ENCODE peak calls at places on chromosomes 12 and 14, in ten cellular contexts. H, X, L, A, T, B, J, V, I and M are unnamed samples.

GRCh38 chr12:102005256-102005655 is 56.5 kb downstream of the WASHC3 start:
- DNase-seq in H (no peak), X (no peak), L (no peak), A (no peak), T (no peak), B (no peak), J (no peak), V (no peak), I (no peak), M (no peak)

GRCh38 chr12:48980389-48980952 is 2.3 kb downstream of the WNT1 start:
- DNase-seq in H (no peak), X (no peak), L (no peak), A (peak), T (no peak), B (no peak), J (no peak), V (no peak), I (no peak), M (no peak)

GRCh38 chr12:92745874-92746553 is 43.2 kb downstream of the PLEKHG7 start:
- DNase-seq in H (no peak), X (no peak), L (no peak), A (no peak), T (peak), B (peak), J (peak), V (no peak), I (no peak), M (no peak)

GRCh38 chr12:6961278-6961694 is 9.2 kb downstream of the PHB2 start:
- DNase-seq in H (peak), X (no peak), L (no peak), A (peak), T (peak), B (peak), J (peak), V (no peak), I (no peak), M (no peak)

GRCh38 chr14:72939630-72940029 is 13.4 kb downstream of the DCAF4 start:
- DNase-seq in H (no peak), X (no peak), L (no peak), A (no peak), T (no peak), B (no peak), J (no peak), V (no peak), I (no peak), M (peak)

GRCh38 chr12:24595652-24596235 is 353.2 kb downstream of the BCAT1 start:
- DNase-seq in H (no peak), X (no peak), L (no peak), A (no peak), T (no peak), B (no peak), J (no peak), V (peak), I (peak), M (no peak)

GRCh38 chr12:108630481-108631207 is 3.0 kb downstream of the SELPLG start:
- DNase-seq in H (no peak), X (no peak), L (no peak), A (peak), T (no peak), B (no peak), J (no peak), V (no peak), I (no peak), M (no peak)

GRCh38 chr12:55972045-55972843 is 1.6 kb upstream of the RAB5B start:
- DNase-seq in H (no peak), X (no peak), L (no peak), A (no peak), T (no peak), B (no peak), J (no peak), V (no peak), I (no peak), M (no peak)

GRCh38 chr12:48003226-48004038 is 844 bp downstream of the COL2A1 start:
- DNase-seq in H (no peak), X (peak), L (no peak), A (peak), T (no peak), B (no peak), J (no peak), V (no peak), I (peak), M (no peak)

GRCh38 chr14:96203635-96204034 is 1.0 kb upstream of the BDKRB2 start:
- DNase-seq in H (no peak), X (no peak), L (no peak), A (no peak), T (no peak), B (no peak), J (no peak), V (no peak), I (no peak), M (no peak)

GRCh38 chr12:4664111-4664510 is 15.2 kb downstream of the NDUFA9 start:
- DNase-seq in H (no peak), X (no peak), L (no peak), A (no peak), T (no peak), B (no peak), J (no peak), V (no peak), I (no peak), M (no peak)

GRCh38 chr14:58297412-58297761 is 968 bp upstream of the ARID4A start:
- DNase-seq in H (no peak), X (no peak), L (no peak), A (no peak), T (no peak), B (no peak), J (no peak), V (peak), I (peak), M (no peak)

GRCh38 chr14:97878727-97879126 is 1081.5 kb downstream of the VRK1 start:
- DNase-seq in H (peak), X (no peak), L (no peak), A (peak), T (peak), B (peak), J (peak), V (no peak), I (no peak), M (no peak)

GRCh38 chr12:121823101-121823726 is 19.4 kb downstream of the SETD1B start:
- DNase-seq in H (no peak), X (no peak), L (no peak), A (no peak), T (no peak), B (no peak), J (no peak), V (no peak), I (peak), M (no peak)
- TF ChIP-seq CTCF in H (no peak), X (no peak), L (no peak), A (no peak), T (no peak), B (no peak), J (no peak), V (no peak), I (no peak), M (peak)

GRCh38 chr12:57236224-57236924 is 6.9 kb downstream of the SHMT2 start:
- DNase-seq in H (no peak), X (no peak), L (no peak), A (peak), T (no peak), B (no peak), J (no peak), V (peak), I (peak), M (no peak)

GRCh38 chr12:57234233-57234570 is 4.7 kb downstream of the SHMT2 start:
- DNase-seq in H (no peak), X (no peak), L (no peak), A (no peak), T (no peak), B (no peak), J (no peak), V (no peak), I (no peak), M (no peak)

GRCh38 chr12:57235728-57236131 is 6.2 kb downstream of the SHMT2 start:
- DNase-seq in H (no peak), X (no peak), L (no peak), A (no peak), T (no peak), B (no peak), J (no peak), V (no peak), I (no peak), M (no peak)

GRCh38 chr12:57234571-57235011 is 5.1 kb downstream of the SHMT2 start:
- DNase-seq in H (no peak), X (no peak), L (no peak), A (no peak), T (no peak), B (no peak), J (no peak), V (no peak), I (no peak), M (no peak)

DNA sequence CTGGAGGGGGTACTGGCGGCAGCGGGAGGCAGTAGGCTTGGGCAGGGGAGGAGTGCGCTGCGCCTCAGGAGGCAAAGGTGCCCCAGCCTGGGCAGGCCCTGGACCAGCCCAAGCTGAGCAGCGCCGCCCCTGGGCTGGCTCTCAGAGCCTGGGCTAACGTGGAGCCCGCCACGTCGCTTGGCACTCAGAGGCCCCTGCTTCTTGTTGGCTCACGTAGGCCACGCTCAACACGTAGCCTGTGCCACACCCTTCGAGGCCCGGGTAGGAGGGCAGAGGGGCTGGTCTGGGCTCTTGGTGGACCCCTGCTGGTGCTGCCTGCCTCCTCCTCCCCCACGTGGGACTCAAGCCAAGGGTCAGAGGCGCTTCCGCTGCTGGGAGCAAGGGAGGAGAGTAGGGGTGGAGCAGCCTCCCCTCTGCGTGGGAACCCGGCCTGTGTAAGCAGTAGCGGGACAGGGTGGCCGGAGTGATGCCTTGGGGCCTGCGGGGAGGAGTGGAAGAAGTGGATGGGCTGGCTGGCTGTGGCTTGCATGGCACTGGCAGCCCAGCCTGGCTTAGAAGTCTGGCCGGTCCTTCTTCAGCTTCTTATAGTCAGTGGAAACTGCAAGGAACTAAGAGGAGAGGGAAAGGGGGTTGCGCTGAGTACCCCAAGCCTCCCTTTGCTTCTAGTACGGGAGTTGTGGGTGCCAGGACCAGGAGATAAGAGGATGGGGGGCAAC is 5.7 kb downstream of the SHMT2 start:
- DNase-seq in H (no peak), X (no peak), L (no peak), A (no peak), T (peak), B (peak), J (peak), V (no peak), I (no peak), M (peak)
- TF ChIP-seq CTCF in H (no peak), X (no peak), L (no peak), A (no peak), T (peak), B (no peak), J (no peak), V (no peak), I (no peak), M (peak)

DNA sequence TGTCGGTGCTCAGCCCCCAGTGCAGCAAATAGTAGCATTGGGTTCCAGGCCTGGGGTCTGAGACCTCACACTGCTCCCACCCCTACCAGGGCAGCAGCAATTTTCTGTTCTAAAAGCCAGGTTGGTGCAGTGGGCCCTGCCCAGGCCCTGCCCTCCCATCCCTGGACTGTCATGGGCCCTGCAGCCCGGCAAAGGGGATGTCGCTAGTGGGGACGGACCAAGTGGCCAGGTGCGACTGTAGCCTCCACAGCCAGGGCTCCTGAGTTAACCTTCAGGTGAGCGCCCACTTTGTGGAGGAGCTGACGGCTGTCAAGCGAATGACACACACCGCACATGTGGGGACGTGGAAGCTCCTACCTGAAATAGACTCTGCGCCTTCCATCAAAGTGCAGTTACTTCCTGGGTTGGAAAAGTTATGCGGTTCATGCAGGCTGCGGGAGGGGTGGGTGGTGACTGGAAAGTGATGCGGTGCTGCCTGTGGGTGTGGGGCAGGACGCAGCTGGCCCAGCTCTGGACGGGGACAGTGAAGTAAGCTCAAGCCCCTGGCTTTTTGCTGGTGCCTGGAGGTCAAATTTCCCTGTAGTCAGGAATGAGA is 1.5 kb downstream of the INF2 start:
- DNase-seq in H (no peak), X (no peak), L (no peak), A (peak), T (no peak), B (no peak), J (no peak), V (no peak), I (no peak), M (no peak)
- TF ChIP-seq CTCF in H (no peak), X (no peak), L (no peak), A (no peak), T (no peak), B (no peak), J (no peak), V (no peak), I (no peak), M (no peak)

GRCh38 chr12:52168019-52168717 is 23.6 kb downstream of the KRT80 start:
- DNase-seq in H (no peak), X (no peak), L (no peak), A (no peak), T (no peak), B (no peak), J (no peak), V (no peak), I (no peak), M (no peak)

GRCh38 chr12:52171950-52172512 is 19.8 kb downstream of the KRT80 start:
- DNase-seq in H (no peak), X (peak), L (peak), A (peak), T (no peak), B (no peak), J (no peak), V (peak), I (peak), M (no peak)

GRCh38 chr12:52170827-52171226 is 21.0 kb downstream of the KRT80 start:
- DNase-seq in H (no peak), X (no peak), L (no peak), A (no peak), T (no peak), B (no peak), J (no peak), V (no peak), I (no peak), M (no peak)

GRCh38 chr12:52167578-52167977 is 24.2 kb downstream of the KRT80 start:
- DNase-seq in H (no peak), X (no peak), L (no peak), A (no peak), T (no peak), B (no peak), J (no peak), V (no peak), I (no peak), M (no peak)

GRCh38 chr12:52169886-52170285 is 21.9 kb downstream of the KRT80 start:
- DNase-seq in H (no peak), X (no peak), L (no peak), A (no peak), T (no peak), B (no peak), J (no peak), V (no peak), I (no peak), M (no peak)
- TF ChIP-seq CTCF in H (no peak), X (no peak), L (no peak), A (no peak), T (no peak), B (no peak), J (no peak), V (no peak), I (no peak), M (no peak)

GRCh38 chr14:100173353-100173752 is 13.9 kb upstream of the DEGS2 start:
- DNase-seq in H (no peak), X (no peak), L (no peak), A (no peak), T (no peak), B (no peak), J (no peak), V (no peak), I (no peak), M (no peak)
- TF ChIP-seq CTCF in H (no peak), X (no peak), L (no peak), A (no peak), T (no peak), B (no peak), J (no peak), V (no peak), I (no peak), M (no peak)

DNA sequence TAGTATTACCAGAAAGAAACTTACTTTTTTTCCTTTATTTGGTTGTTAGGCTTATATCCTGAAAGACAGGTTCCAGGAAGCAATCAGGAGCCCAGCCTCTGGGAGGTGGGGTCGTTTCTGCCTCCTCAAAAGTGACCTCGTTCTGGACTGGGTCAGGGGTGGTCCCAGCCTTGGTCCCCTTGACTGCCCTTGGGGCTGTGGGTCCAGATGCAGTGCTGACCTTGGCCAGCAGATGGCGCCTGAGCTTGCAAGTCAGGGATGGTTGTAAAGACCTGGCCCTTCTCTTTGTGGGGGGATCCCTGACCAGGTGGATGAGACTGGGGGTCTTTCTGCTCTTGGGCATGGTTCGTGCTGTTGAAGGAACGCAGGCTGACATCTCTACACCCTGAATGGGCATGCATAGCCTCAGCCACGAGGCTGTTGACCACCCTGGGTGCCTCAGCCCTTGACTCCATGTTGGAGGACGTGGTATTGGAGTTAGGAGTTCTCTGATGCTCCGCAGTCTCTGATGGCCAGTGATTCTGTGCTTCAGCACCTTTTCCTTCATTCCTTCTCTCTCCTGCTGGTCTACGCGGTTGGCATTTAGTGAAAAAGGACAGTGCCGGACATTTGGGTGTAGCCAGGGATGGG is 62.4 kb downstream of the ADCK1 start:
- DNase-seq in H (peak), X (peak), L (peak), A (peak), T (peak), B (peak), J (peak), V (peak), I (peak), M (no peak)
- TF ChIP-seq CTCF in H (peak), X (peak), L (peak), A (peak), T (peak), B (peak), J (peak), V (peak), I (peak), M (peak)

DNA sequence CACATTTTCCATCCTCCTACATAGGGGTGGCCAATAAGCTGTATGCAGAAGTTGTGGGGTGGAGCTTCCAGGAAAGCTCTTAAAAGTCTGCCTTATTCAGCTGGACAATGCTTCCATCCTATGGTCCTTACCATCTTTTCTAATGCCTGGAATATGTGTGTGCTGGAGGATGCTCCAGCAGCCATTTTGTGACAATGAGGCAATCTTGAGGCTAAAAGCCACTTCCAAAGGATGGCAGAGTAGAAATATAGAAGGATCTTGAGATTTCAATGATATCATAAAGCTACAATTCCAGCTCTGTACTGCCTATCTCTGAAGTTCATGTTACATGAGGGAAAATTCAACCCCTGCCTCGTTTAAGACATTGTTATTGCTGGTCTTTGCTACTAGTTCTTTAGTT is 95.7 kb downstream of the APAF1 start:
- DNase-seq in H (no peak), X (no peak), L (no peak), A (no peak), T (no peak), B (no peak), J (no peak), V (no peak), I (no peak), M (no peak)
- TF ChIP-seq CTCF in H (no peak), X (no peak), L (no peak), A (no peak), T (no peak), B (no peak), J (no peak), V (no peak), I (no peak), M (no peak)

GRCh38 chr12:109713187-109713984 is at the start of gene FAM222A:
- DNase-seq in H (peak), X (peak), L (peak), A (peak), T (peak), B (peak), J (peak), V (peak), I (peak), M (peak)
- TF ChIP-seq CTCF in H (peak), X (no peak), L (peak), A (peak), T (no peak), B (peak), J (peak), V (no peak), I (peak), M (peak)

GRCh38 chr14:81068384-81068783 is 113.0 kb downstream of the TSHR start:
- DNase-seq in H (no peak), X (no peak), L (no peak), A (no peak), T (no peak), B (no peak), J (no peak), V (no peak), I (no peak), M (no peak)

GRCh38 chr14:81066672-81067071 is 111.3 kb downstream of the TSHR start:
- DNase-seq in H (no peak), X (no peak), L (no peak), A (no peak), T (no peak), B (no peak), J (no peak), V (no peak), I (no peak), M (no peak)

GRCh38 chr14:81062380-81062779 is 107.0 kb downstream of the TSHR start:
- DNase-seq in H (no peak), X (no peak), L (no peak), A (no peak), T (no peak), B (no peak), J (no peak), V (no peak), I (no peak), M (no peak)

GRCh38 chr14:81067156-81067555 is 111.7 kb downstream of the TSHR start:
- DNase-seq in H (no peak), X (no peak), L (no peak), A (no peak), T (no peak), B (no peak), J (no peak), V (no peak), I (no peak), M (no peak)

GRCh38 chr14:81062816-81063215 is 107.4 kb downstream of the TSHR start:
- DNase-seq in H (no peak), X (no peak), L (no peak), A (peak), T (no peak), B (no peak), J (no peak), V (peak), I (peak), M (no peak)
- TF ChIP-seq CTCF in H (no peak), X (peak), L (peak), A (peak), T (no peak), B (peak), J (peak), V (no peak), I (peak), M (peak)